ENCODE peak calls at places on chromosomes 5 and 9, in six cellular contexts. P is GM23248; N is activated CD8-positive, alpha-beta memory T cell treated with anti-CD3 and anti-CD28 coated beads, Interleukin-2, amount 50 U/mL, for 48 hours; O is GM06990; W is EL; J is AG09319. T is an unnamed sample.
A peak's percentile ranks its signal among the peaks of the same experiment; 100 is the strongest.

GRCh38 chr9:137029058-137029922 is 1.3 kb upstream of the ABCA2 start:
- DNase-seq in P (peak; percentile 69), N (peak; percentile 93), O (peak; percentile 82), W (peak; percentile 69), J (no peak), T (peak; percentile 90)

GRCh38 chr5:1732955-1733354 is 66.7 kb downstream of the MRPL36 start:
- DNase-seq in P (no peak), N (peak; percentile 30), O (no peak), W (no peak), J (no peak), T (no peak)

GRCh38 chr9:110650261-110650660 is 18.3 kb upstream of the MUSK start:
- DNase-seq in P (peak; percentile 93), N (no peak), O (no peak), W (peak; percentile 94), J (peak; percentile 44), T (no peak)

GRCh38 chr5:114360362-114360761 is 1.5 kb upstream of the KCNN2 start:
- DNase-seq in P (no peak), N (no peak), O (no peak), W (no peak), J (no peak), T (no peak)

GRCh38 chr5:112420111-112420864 is 1.2 kb upstream of the EPB41L4A start:
- DNase-seq in P (peak; percentile 68), N (peak; percentile 72), O (peak; percentile 67), W (peak; percentile 45), J (no peak), T (peak; percentile 66)

GRCh38 chr9:35793461-35793860 is 2.1 kb downstream of the NPR2 start:
- DNase-seq in P (peak; percentile 28), N (no peak), O (no peak), W (no peak), J (no peak), T (no peak)

GRCh38 chr5:81046041-81046440 is 85.9 kb downstream of the RASGRF2 start:
- DNase-seq in P (no peak), N (no peak), O (no peak), W (no peak), J (no peak), T (no peak)

GRCh38 chr5:132283423-132284043 is 10.7 kb upstream of the SLC22A4 start:
- DNase-seq in P (peak; percentile 88), N (peak; percentile 50), O (no peak), W (peak; percentile 64), J (no peak), T (no peak)

GRCh38 chr9:78860806-78861475 is 564.0 kb downstream of the PSAT1 start:
- DNase-seq in P (peak; percentile 75), N (no peak), O (no peak), W (peak; percentile 88), J (no peak), T (no peak)

GRCh38 chr5:62901001-62901400 is 322.4 kb downstream of the LRRC70 start:
- DNase-seq in P (no peak), N (no peak), O (no peak), W (no peak), J (no peak), T (no peak)

GRCh38 chr5:56152437-56152836 is 80.7 kb downstream of the ANKRD55 start:
- DNase-seq in P (no peak), N (no peak), O (no peak), W (no peak), J (no peak), T (no peak)

GRCh38 chr5:127988149-127988755 is 95.3 kb upstream of the SLC12A2 start:
- DNase-seq in P (peak; percentile 72), N (no peak), O (no peak), W (peak; percentile 91), J (peak; percentile 56), T (no peak)

GRCh38 chr5:53017383-53017782 is 28.2 kb downstream of the ITGA2 start:
- DNase-seq in P (no peak), N (no peak), O (no peak), W (no peak), J (no peak), T (no peak)

GRCh38 chr9:3526903-3527652 is 1.3 kb upstream of the RFX3 start:
- DNase-seq in P (peak; percentile 47), N (no peak), O (no peak), W (peak; percentile 30), J (no peak), T (no peak)

GRCh38 chr9:113756476-113757198 is 119.5 kb upstream of the ZNF618 start:
- DNase-seq in P (peak; percentile 8), N (no peak), O (no peak), W (no peak), J (no peak), T (no peak)

GRCh38 chr5:89582768-89583339 is 699.9 kb upstream of the MEF2C start:
- DNase-seq in P (peak; percentile 30), N (no peak), O (no peak), W (no peak), J (no peak), T (no peak)

GRCh38 chr9:137680445-137681358 is 61.9 kb downstream of the EHMT1 start:
- DNase-seq in P (no peak), N (no peak), O (no peak), W (no peak), J (no peak), T (peak; percentile 51)

GRCh38 chr9:129558551-129559505 is 62.1 kb downstream of the C9orf50 start:
- DNase-seq in P (no peak), N (no peak), O (no peak), W (no peak), J (no peak), T (no peak)

GRCh38 chr5:150295172-150295611 is 5.6 kb upstream of the CAMK2A start:
- DNase-seq in P (peak; percentile 79), N (no peak), O (no peak), W (peak; percentile 79), J (no peak), T (no peak)

GRCh38 chr5:121805931-121806330 is 45.8 kb upstream of the FTMT start:
- DNase-seq in P (peak; percentile 1), N (no peak), O (no peak), W (peak; percentile 24), J (peak; percentile 0), T (no peak)

GRCh38 chr5:134455466-134455865 is 43.8 kb upstream of the CDKN2AIPNL start:
- DNase-seq in P (no peak), N (no peak), O (no peak), W (no peak), J (no peak), T (no peak)

GRCh38 chr5:69502375-69503143 is 10.0 kb downstream of the OCLN start:
- DNase-seq in P (peak; percentile 75), N (no peak), O (peak; percentile 32), W (peak; percentile 76), J (peak; percentile 14), T (no peak)

GRCh38 chr5:169251685-169252084 is 49.3 kb downstream of the SLIT3 start:
- DNase-seq in P (peak; percentile 58), N (no peak), O (no peak), W (peak; percentile 24), J (no peak), T (no peak)

GRCh38 chr5:119293202-119293829 is 62.5 kb upstream of the TNFAIP8 start:
- DNase-seq in P (no peak), N (no peak), O (no peak), W (no peak), J (no peak), T (no peak)

GRCh38 chr5:154881986-154882385 is 23.6 kb downstream of the CNOT8 start:
- DNase-seq in P (no peak), N (no peak), O (no peak), W (no peak), J (no peak), T (no peak)

GRCh38 chr9:34374905-34375552 is 1.7 kb downstream of the MYORG start:
- DNase-seq in P (no peak), N (no peak), O (no peak), W (no peak), J (no peak), T (no peak)

GRCh38 chr9:98085955-98086354 is 29.4 kb downstream of the NANS start:
- DNase-seq in P (no peak), N (no peak), O (no peak), W (no peak), J (no peak), T (no peak)

GRCh38 chr9:109584205-109584604 is 86.1 kb upstream of the PTPN3 start:
- DNase-seq in P (no peak), N (no peak), O (no peak), W (no peak), J (no peak), T (no peak)

GRCh38 chr5:40084614-40085013 is 595.1 kb upstream of the PTGER4 start:
- DNase-seq in P (no peak), N (no peak), O (no peak), W (no peak), J (no peak), T (no peak)

GRCh38 chr9:2158729-2159128 is 143.6 kb downstream of the SMARCA2 start:
- DNase-seq in P (peak; percentile 8), N (no peak), O (no peak), W (no peak), J (no peak), T (no peak)

GRCh38 chr9:88268886-88269285 is 119.4 kb upstream of the SPIN1 start:
- DNase-seq in P (no peak), N (no peak), O (no peak), W (no peak), J (no peak), T (no peak)

GRCh38 chr5:119290161-119290569 is 65.7 kb upstream of the TNFAIP8 start:
- DNase-seq in P (no peak), N (no peak), O (no peak), W (no peak), J (no peak), T (no peak)

GRCh38 chr5:35458824-35459207 is 158.8 kb upstream of the SPEF2 start:
- DNase-seq in P (no peak), N (no peak), O (no peak), W (no peak), J (no peak), T (no peak)

GRCh38 chr5:52987711-52988329 is 1.3 kb upstream of the ITGA2 start:
- DNase-seq in P (peak; percentile 84), N (no peak), O (no peak), W (peak; percentile 60), J (no peak), T (no peak)

GRCh38 chr5:106530150-106530549 is 1140.6 kb downstream of the EFNA5 start:
- DNase-seq in P (no peak), N (no peak), O (no peak), W (no peak), J (no peak), T (no peak)

GRCh38 chr9:113322671-113323070 is 17.4 kb downstream of the WDR31 start:
- DNase-seq in P (no peak), N (no peak), O (no peak), W (no peak), J (no peak), T (no peak)

GRCh38 chr9:108041551-108041950 is 552.0 kb upstream of the KLF4 start:
- DNase-seq in P (peak; percentile 90), N (no peak), O (no peak), W (peak; percentile 83), J (no peak), T (no peak)

GRCh38 chr5:126235628-126236027 is 187.6 kb upstream of the GRAMD2B start:
- DNase-seq in P (no peak), N (no peak), O (no peak), W (no peak), J (no peak), T (no peak)

GRCh38 chr9:121684381-121685145 is 33.1 kb downstream of the DAB2IP start:
- DNase-seq in P (peak; percentile 53), N (peak; percentile 65), O (no peak), W (peak; percentile 24), J (no peak), T (no peak)